ENCODE peak calls at places on chromosomes 5 and 9, in four cellular contexts. J, S, P and A are unnamed samples. For H3K9me3, the result is how much of the 10 kb centered on the place peaks cover.

GRCh38 chr9:130126721-130127429 is 45.3 kb upstream of the NCS1 start:
- DNase-seq in S (no peak), P (no peak), J (no peak), A (no peak)

GRCh38 chr5:113205323-113205722 is 228.7 kb downstream of the DCP2 start:
- DNase-seq in S (no peak), J (no peak), P (no peak), A (no peak)

GRCh38 chr5:138943615-138944173 is 68.6 kb upstream of the LRRTM2 start:
- DNase-seq in S (no peak), J (no peak), P (no peak), A (no peak)

GRCh38 chr9:130897848-130898551 is 1.4 kb upstream of the QRFP start:
- DNase-seq in S (no peak), P (no peak), J (no peak), A (no peak)

GRCh38 chr5:72505539-72505938 is 1.7 kb downstream of the ZNF366 start:
- DNase-seq in P (no peak), J (no peak), S (no peak), A (no peak)

GRCh38 chr5:181052928-181053759 is 13.1 kb downstream of the BTNL9 start:
- DNase-seq in J (no peak), P (no peak), S (peak), A (no peak)

GRCh38 chr5:14156611-14157493 is 13.7 kb downstream of the TRIO start:
- DNase-seq in J (no peak), S (no peak), P (peak), A (no peak)

GRCh38 chr5:153504726-153505125 is 14.3 kb downstream of the GRIA1 start:
- DNase-seq in S (no peak), J (no peak), P (no peak), A (no peak)

GRCh38 chr5:77328926-77329647 is 118.6 kb downstream of the PDE8B start:
- DNase-seq in P (no peak), S (no peak), J (no peak), A (no peak)

GRCh38 chr9:124659099-124659659 is 111.9 kb downstream of the NR6A1 start:
- DNase-seq in S (peak), J (peak), P (peak), A (no peak)

GRCh38 chr9:71323357-71323756 is 201.9 kb upstream of the TRPM3 start:
- DNase-seq in J (no peak), S (no peak), P (no peak), A (no peak)

GRCh38 chr5:33229216-33229615 is 211.5 kb upstream of the TARS1 start:
- DNase-seq in P (no peak), J (no peak), S (no peak), A (no peak)

GRCh38 chr5:108361239-108361638 is 20.7 kb downstream of the FBXL17 start:
- DNase-seq in J (no peak), P (no peak), S (no peak), A (no peak)

GRCh38 chr5:76041863-76042262 is 41.3 kb upstream of the SV2C start:
- DNase-seq in P (no peak), J (no peak), S (peak), A (no peak)

GRCh38 chr9:89440951-89441654 is 56.8 kb downstream of the SEMA4D start:
- DNase-seq in P (no peak), J (peak), S (no peak), A (no peak)

GRCh38 chr5:163727028-163727427 is 221.6 kb downstream of the MAT2B start:
- DNase-seq in S (no peak), P (no peak), J (no peak), A (no peak)

GRCh38 chr9:130034570-130034969 is 8.4 kb downstream of the FNBP1 start:
- DNase-seq in J (no peak), S (no peak), P (no peak), A (no peak)

GRCh38 chr5:77984587-77984986 is 208.4 kb upstream of the TBCA start:
- DNase-seq in P (no peak), J (no peak), S (no peak), A (no peak)

GRCh38 chr5:174183701-174184100 is 138.2 kb downstream of the NSG2 start:
- DNase-seq in P (no peak), J (no peak), S (no peak), A (no peak)

GRCh38 chr9:121637441-121638222 is 13.8 kb upstream of the DAB2IP start:
- DNase-seq in J (no peak), P (no peak), S (no peak), A (no peak)

GRCh38 chr9:120916573-120916972 is 10.0 kb downstream of the TRAF1 start:
- DNase-seq in S (no peak), J (no peak), P (no peak), A (no peak)

GRCh38 chr5:1354491-1355033 is 9.7 kb upstream of the CLPTM1L start:
- DNase-seq in S (no peak), J (no peak), P (no peak), A (no peak)

GRCh38 chr5:43852276-43852675 is 249.3 kb downstream of the NNT start:
- DNase-seq in J (no peak), P (no peak), S (peak), A (no peak)

GRCh38 chr5:78574157-78574673 is 74.4 kb downstream of the LHFPL2 start:
- DNase-seq in S (no peak), P (no peak), J (no peak), A (no peak)

DNA sequence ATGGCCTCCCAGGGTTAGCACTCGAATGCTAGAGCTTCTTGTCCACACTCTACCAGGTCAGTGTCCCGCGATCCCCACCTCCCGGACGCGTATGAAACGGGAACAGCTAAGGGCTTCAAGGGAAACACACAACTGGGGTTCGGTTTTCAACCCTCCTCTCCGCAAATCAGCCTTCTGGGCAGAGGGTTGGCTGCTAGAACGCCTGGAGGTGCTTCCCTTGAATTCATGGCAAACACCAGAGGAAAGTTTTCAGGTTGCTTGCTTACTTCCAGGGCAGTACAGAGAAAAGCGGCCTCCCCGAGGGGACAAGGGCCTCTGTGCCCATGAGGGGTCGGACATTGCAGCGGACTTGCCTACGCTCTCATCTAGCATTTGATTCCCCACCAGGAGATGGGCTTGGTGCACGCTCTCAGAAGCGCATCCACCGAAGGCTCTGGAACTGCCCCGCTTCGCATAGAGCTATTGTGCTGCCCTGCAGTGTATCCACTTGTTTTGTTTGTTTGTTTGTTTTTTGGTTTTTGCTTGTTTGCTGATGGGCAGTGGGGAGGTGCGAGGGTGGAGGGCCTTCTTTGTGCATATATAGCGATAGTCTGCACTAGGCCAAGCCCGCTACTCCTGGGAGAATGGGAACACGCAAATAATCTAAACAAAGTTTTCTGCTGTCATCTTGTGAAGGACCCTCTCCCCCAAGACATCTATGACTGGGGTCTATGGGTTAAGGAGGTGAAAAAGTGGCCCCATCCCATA is 1.3 kb upstream of the DMRT3 start:
- DNase-seq in P (no peak), J (no peak), S (no peak), A (no peak)
- H3K9me3 ChIP-seq in P (under half), J (under half), S (under half), A (under half)

GRCh38 chr9:99491408-99492259 is 269.6 kb downstream of the SEC61B start:
- DNase-seq in P (no peak), S (no peak), J (no peak), A (no peak)
- H3K9me3 ChIP-seq in P (under half), S (under half), J (under half), A (under half)

DNA sequence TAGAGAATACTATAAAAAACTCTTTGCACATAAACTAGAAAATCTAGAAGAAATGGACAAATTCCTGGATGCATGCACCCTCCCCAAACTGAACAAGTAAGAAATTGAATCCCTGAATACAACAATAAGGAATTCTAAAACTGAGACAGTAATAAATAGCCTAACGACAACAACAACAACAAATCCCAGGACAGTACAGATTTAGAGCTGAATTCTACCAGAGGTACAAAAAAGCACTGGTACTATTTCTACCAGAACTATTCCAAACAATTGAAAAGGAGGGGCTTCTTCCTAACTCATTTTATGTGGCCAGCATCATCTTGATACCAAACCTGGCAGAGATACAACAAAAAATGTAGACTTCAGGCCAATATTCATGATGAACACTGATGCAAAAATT is 394.4 kb upstream of the RORB start:
- DNase-seq in S (no peak), J (no peak), P (no peak), A (no peak)
- H3K9me3 ChIP-seq in S (under half), J (under half), P (under half), A (under half)

GRCh38 chr5:4185127-4185526 is 589.5 kb downstream of the IRX1 start:
- DNase-seq in J (no peak), S (no peak), P (no peak), A (no peak)

GRCh38 chr5:4182144-4182543 is 586.5 kb downstream of the IRX1 start:
- DNase-seq in J (no peak), S (no peak), P (no peak), A (no peak)
- H3K9me3 ChIP-seq in J (under half), S (under half), P (under half), A (under half)

GRCh38 chr5:58382131-58382534 is 77.8 kb downstream of the PLK2 start:
- DNase-seq in J (no peak), S (no peak), P (peak), A (no peak)
- H3K9me3 ChIP-seq in J (under half), S (under half), P (under half), A (under half)

GRCh38 chr9:92983984-92984589 is 36.8 kb downstream of the FGD3 start:
- DNase-seq in P (no peak), S (no peak), J (no peak), A (no peak)
- H3K9me3 ChIP-seq in P (under half), S (under half), J (under half), A (under half)

GRCh38 chr9:102550266-102550665 is 444.9 kb upstream of the CYLC2 start:
- DNase-seq in P (no peak), S (no peak), J (no peak), A (no peak)

GRCh38 chr9:102551346-102551745 is 443.8 kb upstream of the CYLC2 start:
- DNase-seq in J (no peak), S (no peak), P (no peak), A (no peak)
- H3K9me3 ChIP-seq in J (under half), S (under half), P (under half), A (under half)

GRCh38 chr5:3220201-3220600 is 375.4 kb upstream of the IRX1 start:
- DNase-seq in P (no peak), S (no peak), J (peak), A (no peak)

GRCh38 chr5:3221432-3221831 is 374.2 kb upstream of the IRX1 start:
- DNase-seq in P (no peak), J (peak), S (no peak), A (no peak)

GRCh38 chr5:3218916-3219650 is 376.5 kb upstream of the IRX1 start:
- DNase-seq in S (no peak), P (no peak), J (peak), A (no peak)

GRCh38 chr5:3222924-3223323 is 372.7 kb upstream of the IRX1 start:
- DNase-seq in S (no peak), J (peak), P (no peak), A (no peak)

DNA sequence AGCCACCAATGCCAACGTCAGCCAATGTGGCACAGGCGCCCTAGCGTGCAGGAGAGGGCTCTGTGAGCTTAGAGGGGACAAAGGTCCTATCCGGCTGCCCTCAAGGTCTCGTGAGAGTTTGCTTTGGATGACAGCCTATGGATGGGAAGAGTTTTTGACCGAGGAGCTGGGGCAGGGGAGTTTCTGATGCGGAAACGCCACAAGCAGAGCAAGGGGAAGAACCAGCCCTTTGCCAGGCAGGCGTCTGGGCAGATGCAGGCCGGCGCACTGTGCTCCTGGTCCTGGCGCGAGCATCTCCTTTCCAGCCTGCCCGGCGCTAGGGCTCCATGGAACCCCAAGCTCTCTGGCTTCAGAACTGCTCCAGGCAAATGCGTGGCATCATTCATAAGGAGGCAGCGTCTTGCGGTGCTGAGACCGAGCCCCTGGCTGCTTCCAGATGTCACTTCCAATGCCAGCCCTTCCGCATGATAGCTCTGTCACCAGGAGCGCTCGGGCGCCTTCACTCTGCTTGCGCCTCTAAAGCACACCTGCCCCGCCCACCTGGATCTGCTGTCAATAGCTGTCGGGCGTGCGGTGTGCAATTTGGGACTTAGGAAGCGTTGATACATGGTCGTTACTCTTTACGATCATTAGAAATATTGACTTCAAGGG is 374.9 kb upstream of the IRX1 start:
- DNase-seq in P (no peak), J (peak), S (no peak), A (no peak)
- H3K9me3 ChIP-seq in P (under half), J (under half), S (under half), A (under half)